ENCODE peak calls at places on chromosome 10, in five cellular contexts. R, G, I, U and H are unnamed samples.
A peak's percentile ranks its signal among the peaks of the same experiment; 100 is the strongest.

GRCh38 chr10:127845756-127846155 is 47.0 kb downstream of the CLRN3 start:
- DNase-seq in R (no peak), G (no peak), I (no peak), U (no peak), H (no peak)

GRCh38 chr10:123044391-123044790 is 35.6 kb downstream of the ACADSB start:
- DNase-seq in R (no peak), G (no peak), I (peak; percentile 14), U (no peak), H (no peak)

GRCh38 chr10:75011221-75011620 is 100.2 kb upstream of the SAMD8 start:
- DNase-seq in R (no peak), G (no peak), I (no peak), U (no peak), H (no peak)

GRCh38 chr10:93468532-93469213 is 13.5 kb downstream of the MYOF start:
- DNase-seq in R (no peak), G (no peak), I (no peak), U (no peak), H (no peak)

GRCh38 chr10:3222068-3222467 is 49.5 kb upstream of the PITRM1 start:
- DNase-seq in R (no peak), G (no peak), I (peak; percentile 37), U (no peak), H (no peak)

GRCh38 chr10:88680958-88681357 is 16.7 kb downstream of the LIPF start:
- DNase-seq in R (no peak), G (no peak), I (no peak), U (no peak), H (no peak)

GRCh38 chr10:101367569-101368453 is 13.8 kb downstream of the BTRC start:
- DNase-seq in R (no peak), G (no peak), I (no peak), U (no peak), H (no peak)

GRCh38 chr10:7538970-7539694 is 127.6 kb downstream of the ITIH5 start:
- DNase-seq in R (no peak), G (no peak), I (no peak), U (no peak), H (no peak)

GRCh38 chr10:59580257-59580863 is 129.3 kb downstream of the SLC16A9 start:
- DNase-seq in R (no peak), G (no peak), I (no peak), U (no peak), H (no peak)

GRCh38 chr10:132110713-132111112 is 45.0 kb downstream of the JAKMIP3 start:
- DNase-seq in R (no peak), G (no peak), I (no peak), U (no peak), H (no peak)

GRCh38 chr10:74652664-74653063 is 173.7 kb upstream of the KAT6B start:
- DNase-seq in R (no peak), G (no peak), I (no peak), U (no peak), H (no peak)

GRCh38 chr10:132628966-132629900 is 91.6 kb downstream of the INPP5A start:
- DNase-seq in R (peak; percentile 67), G (no peak), I (no peak), U (no peak), H (peak; percentile 52)

GRCh38 chr10:73940634-73941221 is 29.8 kb downstream of the PLAU start:
- DNase-seq in R (peak; percentile 88), G (peak; percentile 80), I (peak; percentile 84), U (no peak), H (peak; percentile 97)

GRCh38 chr10:18290651-18291313 is 150.6 kb downstream of the CACNB2 start:
- DNase-seq in R (peak; percentile 28), G (no peak), I (no peak), U (no peak), H (no peak)

GRCh38 chr10:75528392-75528791 is 97.0 kb downstream of the LRMDA start:
- DNase-seq in R (no peak), G (no peak), I (no peak), U (no peak), H (no peak)

GRCh38 chr10:91587710-91588638 is 44.9 kb downstream of the PPP1R3C start:
- DNase-seq in R (peak; percentile 80), G (no peak), I (no peak), U (no peak), H (no peak)

GRCh38 chr10:18332048-18332447 is 191.8 kb downstream of the CACNB2 start:
- DNase-seq in R (no peak), G (no peak), I (no peak), U (no peak), H (no peak)

GRCh38 chr10:106741131-106741530 is 423.4 kb downstream of the SORCS1 start:
- DNase-seq in R (no peak), G (no peak), I (no peak), U (no peak), H (no peak)

GRCh38 chr10:3785849-3786290 is 861 bp upstream of the KLF6 start:
- DNase-seq in R (no peak), G (no peak), I (peak; percentile 89), U (no peak), H (no peak)

GRCh38 chr10:73519336-73519735 is 23.5 kb upstream of the PPP3CB start:
- DNase-seq in R (no peak), G (no peak), I (no peak), U (no peak), H (no peak)

GRCh38 chr10:129417882-129418281 is 49.2 kb upstream of the MGMT start:
- DNase-seq in R (no peak), G (no peak), I (no peak), U (no peak), H (no peak)

GRCh38 chr10:17460732-17461131 is 6.3 kb upstream of the ST8SIA6 start:
- DNase-seq in R (no peak), G (no peak), I (no peak), U (no peak), H (no peak)

DNA sequence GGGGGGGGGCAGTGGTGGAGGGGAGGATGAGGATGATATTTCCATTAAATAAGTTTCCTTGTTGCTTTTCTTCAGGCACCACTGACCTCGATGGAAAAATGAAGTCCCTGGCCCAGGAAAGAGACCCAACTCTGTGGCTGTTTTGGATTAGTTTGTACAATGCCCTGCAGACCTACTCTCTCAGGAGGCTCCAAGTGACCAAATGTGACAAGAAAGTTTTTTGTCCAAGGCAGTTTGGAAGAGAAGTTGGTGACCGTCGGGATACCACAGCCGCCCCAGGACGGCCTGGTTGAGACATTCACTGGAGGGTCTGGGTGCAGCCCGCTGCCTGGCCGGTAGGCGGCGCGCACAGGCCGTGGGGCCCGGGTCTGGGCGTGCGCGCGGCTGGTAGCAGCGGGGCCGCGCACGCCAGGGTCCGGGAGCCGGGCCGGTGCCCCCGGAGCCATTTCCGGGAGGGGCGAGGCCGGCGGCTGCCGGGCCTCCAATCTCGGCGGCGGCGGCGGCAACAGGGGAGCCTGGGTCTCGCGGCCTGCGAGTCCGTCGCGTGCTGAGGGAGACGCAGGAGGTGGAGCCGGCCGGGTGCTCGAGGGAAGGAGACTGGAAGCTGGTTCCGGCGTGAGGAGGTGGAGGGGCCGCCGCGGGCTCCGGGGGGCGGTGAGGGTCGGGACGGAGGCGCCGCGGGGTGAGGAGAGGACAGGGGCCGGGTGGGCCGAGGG is at the start of gene SGPL1:
- DNase-seq in R (peak; percentile 92), G (peak; percentile 87), I (peak; percentile 83), U (no peak), H (peak; percentile 97)
- TF ChIP-seq POLR2A in R (no peak), G (no peak), I (no peak), U (no peak), H (no peak)

GRCh38 chr10:125152646-125153368 is 7.6 kb downstream of the CTBP2 start:
- DNase-seq in R (peak; percentile 76), G (peak; percentile 66), I (no peak), U (no peak), H (no peak)

GRCh38 chr10:125154529-125154928 is 5.8 kb downstream of the CTBP2 start:
- DNase-seq in R (no peak), G (peak; percentile 17), I (peak; percentile 32), U (no peak), H (no peak)

GRCh38 chr10:125151170-125151823 is 9.1 kb downstream of the CTBP2 start:
- DNase-seq in R (no peak), G (no peak), I (no peak), U (no peak), H (no peak)

GRCh38 chr10:125153693-125154490 is 6.5 kb downstream of the CTBP2 start:
- DNase-seq in R (peak; percentile 63), G (peak; percentile 43), I (no peak), U (no peak), H (no peak)

GRCh38 chr10:125151824-125152634 is 8.3 kb downstream of the CTBP2 start:
- DNase-seq in R (peak; percentile 77), G (no peak), I (peak; percentile 30), U (no peak), H (peak; percentile 90)
- TF ChIP-seq POLR2A in R (no peak), G (no peak), I (no peak), U (no peak), H (no peak)

GRCh38 chr10:104340099-104340594 is 1.9 kb upstream of the ITPRIP start:
- DNase-seq in R (peak; percentile 69), G (no peak), I (peak; percentile 85), U (peak; percentile 86), H (no peak)
- TF ChIP-seq POLR2A in R (peak; percentile 61), G (no peak), I (peak; percentile 67), U (no peak), H (no peak)

GRCh38 chr10:22436893-22437619 is 91.8 kb downstream of the SPAG6 start:
- DNase-seq in R (peak; percentile 89), G (peak; percentile 87), I (peak; percentile 98), U (no peak), H (peak; percentile 99)
- TF ChIP-seq POLR2A in R (peak; percentile 96), G (peak; percentile 81), I (peak; percentile 97), U (no peak), H (peak; percentile 93)